ENCODE peak calls at places on chromosomes 12 and 14, in seven cellular contexts. J is neural progenitor cell, V is NCI-H1417, F is stomach, T is SK-N-DZ, Y is hypothalamus, M is NCI-H446. W is an unnamed sample.

GRCh38 chr12:113201187-113202177 is 16.0 kb downstream of the RITA1 start:
- DNase-seq in Y (no peak), V (no peak), T (no peak), M (peak; percentile 18), J (no peak), F (no peak), W (no peak)

GRCh38 chr12:16509411-16509810 is 96.6 kb downstream of the LMO3 start:
- DNase-seq in M (no peak), T (no peak), Y (no peak), V (no peak), F (no peak), J (no peak), W (no peak)

GRCh38 chr12:115632323-115632722 is 645.2 kb downstream of the MED13L start:
- DNase-seq in T (no peak), M (no peak), V (no peak), Y (no peak), J (no peak), F (no peak), W (no peak)

GRCh38 chr12:71804505-71804904 is 35.1 kb upstream of the TBC1D15 start:
- DNase-seq in T (peak; percentile 64), V (no peak), Y (no peak), F (no peak), J (peak; percentile 50), M (no peak), W (no peak)

GRCh38 chr12:132608231-132609171 is 1.9 kb downstream of the LRCOL1 start:
- DNase-seq in F (no peak), T (no peak), M (no peak), Y (no peak), V (no peak), J (peak; percentile 18), W (no peak)

GRCh38 chr14:23299558-23299957 is 3.1 kb downstream of the PPP1R3E start:
- DNase-seq in Y (no peak), F (no peak), T (peak; percentile 42), M (peak; percentile 43), V (peak; percentile 58), J (no peak), W (no peak)

GRCh38 chr12:28097221-28097620 is 93.0 kb upstream of the CCDC91 start:
- DNase-seq in J (no peak), M (no peak), T (no peak), V (no peak), F (no peak), Y (no peak), W (no peak)

GRCh38 chr12:85627584-85627983 is 208.6 kb downstream of the RASSF9 start:
- DNase-seq in V (no peak), T (no peak), M (no peak), J (no peak), Y (no peak), F (no peak), W (no peak)

GRCh38 chr12:120468271-120468845 is 1.2 kb downstream of the SRSF9 start:
- DNase-seq in T (peak; percentile 22), Y (no peak), J (peak; percentile 67), V (peak; percentile 70), F (peak; percentile 44), M (no peak), W (no peak)

GRCh38 chr12:112664569-112664968 is 127.0 kb upstream of the RPH3A start:
- DNase-seq in M (no peak), T (no peak), F (no peak), J (peak; percentile 78), V (no peak), Y (no peak), W (peak; percentile 5)

GRCh38 chr14:87995500-87996275 is 2.7 kb upstream of the GALC start:
- DNase-seq in V (no peak), T (no peak), J (peak; percentile 16), M (no peak), F (no peak), Y (no peak), W (no peak)

GRCh38 chr14:83347874-83348273 is 1814.2 kb upstream of the SEL1L start:
- DNase-seq in Y (no peak), T (no peak), M (no peak), J (no peak), V (no peak), F (no peak), W (no peak)